ENCODE peak calls at places on chromosome 22, in ten cellular contexts. One of them, this sample, is unnamed.

GRCh38 chr22:48742556-48743343 is 1084.9 kb downstream of the BRD1 start:
- DNase-seq in thyroid gland: no peak
- DNase-seq in fibroblast of mammary gland: no peak
- DNase-seq in upper lobe of right lung: no peak
- DNase-seq in A549: no peak
- DNase-seq in AG09319: no peak
- DNase-seq in Peyer's patch: no peak
- DNase-seq in Calu3: no peak
- DNase-seq in AG04450: no peak
- DNase-seq in fibroblast of lung: no peak
- DNase-seq in this sample: no peak

GRCh38 chr22:20985720-20986119 is 3.6 kb downstream of the LZTR1 start:
- DNase-seq in thyroid gland: no peak
- DNase-seq in fibroblast of mammary gland: no peak
- DNase-seq in fibroblast of lung: no peak
- DNase-seq in AG04450: no peak
- DNase-seq in Peyer's patch: no peak
- DNase-seq in upper lobe of right lung: no peak
- DNase-seq in Calu3: no peak
- DNase-seq in A549: no peak
- DNase-seq in AG09319: no peak
- DNase-seq in this sample: no peak

GRCh38 chr22:26610072-26610958 is 7.5 kb downstream of the CRYBB1 start:
- DNase-seq in AG09319: peak
- DNase-seq in upper lobe of right lung: no peak
- DNase-seq in AG04450: peak
- DNase-seq in Peyer's patch: peak
- DNase-seq in thyroid gland: no peak
- DNase-seq in A549: no peak
- DNase-seq in fibroblast of mammary gland: peak
- DNase-seq in Calu3: no peak
- DNase-seq in fibroblast of lung: peak
- DNase-seq in this sample: peak

GRCh38 chr22:49646876-49647275 is 180.8 kb downstream of the BRD1 start:
- DNase-seq in fibroblast of mammary gland: no peak
- DNase-seq in Calu3: no peak
- DNase-seq in AG09319: no peak
- DNase-seq in AG04450: no peak
- DNase-seq in A549: no peak
- DNase-seq in fibroblast of lung: no peak
- DNase-seq in thyroid gland: no peak
- DNase-seq in upper lobe of right lung: no peak
- DNase-seq in Peyer's patch: no peak
- DNase-seq in this sample: no peak

GRCh38 chr22:41524809-41525449 is 19.3 kb downstream of the POLR3H start:
- DNase-seq in fibroblast of mammary gland: peak
- DNase-seq in fibroblast of lung: no peak
- DNase-seq in A549: no peak
- DNase-seq in upper lobe of right lung: no peak
- DNase-seq in AG04450: no peak
- DNase-seq in AG09319: no peak
- DNase-seq in Peyer's patch: peak
- DNase-seq in Calu3: no peak
- DNase-seq in thyroid gland: no peak
- DNase-seq in this sample: no peak

GRCh38 chr22:20741634-20742581 is 32.0 kb upstream of the SERPIND1 start:
- DNase-seq in AG04450: no peak
- DNase-seq in thyroid gland: peak
- DNase-seq in A549: peak
- DNase-seq in fibroblast of lung: peak
- DNase-seq in Calu3: peak
- DNase-seq in upper lobe of right lung: no peak
- DNase-seq in Peyer's patch: peak
- DNase-seq in fibroblast of mammary gland: peak
- DNase-seq in AG09319: no peak
- DNase-seq in this sample: peak

GRCh38 chr22:35703861-35704584 is 13.6 kb upstream of the APOL5 start:
- DNase-seq in A549: no peak
- DNase-seq in Calu3: no peak
- DNase-seq in fibroblast of lung: peak
- DNase-seq in fibroblast of mammary gland: peak
- DNase-seq in upper lobe of right lung: no peak
- DNase-seq in thyroid gland: peak
- DNase-seq in Peyer's patch: no peak
- DNase-seq in AG04450: no peak
- DNase-seq in AG09319: no peak
- DNase-seq in this sample: no peak

GRCh38 chr22:43851058-43851978 is 11.0 kb downstream of the SULT4A1 start:
- DNase-seq in fibroblast of mammary gland: no peak
- DNase-seq in AG09319: no peak
- DNase-seq in thyroid gland: no peak
- DNase-seq in AG04450: no peak
- DNase-seq in upper lobe of right lung: no peak
- DNase-seq in A549: no peak
- DNase-seq in Calu3: no peak
- DNase-seq in fibroblast of lung: no peak
- DNase-seq in Peyer's patch: no peak
- DNase-seq in this sample: no peak

GRCh38 chr22:44353063-44353440 is 40.3 kb upstream of the SHISAL1 start:
- DNase-seq in Calu3: no peak
- DNase-seq in fibroblast of lung: no peak
- DNase-seq in A549: no peak
- DNase-seq in AG09319: no peak
- DNase-seq in thyroid gland: no peak
- DNase-seq in upper lobe of right lung: no peak
- DNase-seq in Peyer's patch: no peak
- DNase-seq in fibroblast of mammary gland: no peak
- DNase-seq in AG04450: no peak
- DNase-seq in this sample: no peak

GRCh38 chr22:29977107-29977506 is 94.1 kb downstream of the MTMR3 start:
- DNase-seq in thyroid gland: no peak
- DNase-seq in Peyer's patch: no peak
- DNase-seq in fibroblast of mammary gland: no peak
- DNase-seq in upper lobe of right lung: no peak
- DNase-seq in A549: no peak
- DNase-seq in Calu3: no peak
- DNase-seq in fibroblast of lung: no peak
- DNase-seq in AG09319: no peak
- DNase-seq in AG04450: no peak
- DNase-seq in this sample: no peak

GRCh38 chr22:32037236-32037635 is 5.8 kb upstream of the SLC5A1 start:
- DNase-seq in upper lobe of right lung: no peak
- DNase-seq in Peyer's patch: no peak
- DNase-seq in AG04450: no peak
- DNase-seq in thyroid gland: no peak
- DNase-seq in Calu3: no peak
- DNase-seq in fibroblast of lung: no peak
- DNase-seq in A549: no peak
- DNase-seq in fibroblast of mammary gland: no peak
- DNase-seq in AG09319: no peak
- DNase-seq in this sample: no peak

DNA sequence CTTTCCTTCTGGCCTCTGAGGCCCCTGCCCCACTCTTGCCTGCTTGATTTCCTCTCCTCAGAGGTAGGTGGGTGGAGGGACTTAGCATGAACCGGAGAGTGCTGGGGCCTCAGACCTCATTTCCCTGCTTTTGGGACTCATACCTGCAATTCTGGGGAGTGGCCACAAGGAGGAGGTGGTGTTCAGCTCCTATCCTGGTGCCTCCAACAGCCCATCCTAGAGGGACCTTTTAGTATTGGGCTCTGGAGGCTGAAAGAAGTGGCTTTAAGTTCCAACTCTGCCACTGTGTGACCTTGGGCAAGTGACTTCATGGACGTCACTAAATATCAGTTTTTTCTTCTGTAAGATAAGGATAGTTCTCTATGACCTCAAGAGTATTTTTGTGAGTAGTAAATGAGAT is 98.6 kb downstream of the KIAA1671 start:
- DNase-seq in upper lobe of right lung: no peak
- DNase-seq in Peyer's patch: no peak
- DNase-seq in fibroblast of lung: no peak
- DNase-seq in AG09319: no peak
- DNase-seq in fibroblast of mammary gland: no peak
- DNase-seq in thyroid gland: no peak
- DNase-seq in A549: no peak
- DNase-seq in AG04450: no peak
- DNase-seq in Calu3: no peak
- DNase-seq in this sample: no peak
- TF ChIP-seq CTCF in upper lobe of right lung: peak
- TF ChIP-seq CTCF in Peyer's patch: peak
- TF ChIP-seq CTCF in fibroblast of lung: peak
- TF ChIP-seq CTCF in AG09319: no peak
- TF ChIP-seq CTCF in fibroblast of mammary gland: peak
- TF ChIP-seq CTCF in thyroid gland: peak
- TF ChIP-seq CTCF in A549: no peak
- TF ChIP-seq CTCF in AG04450: peak
- TF ChIP-seq CTCF in Calu3: peak
- TF ChIP-seq CTCF in this sample: peak

GRCh38 chr22:46036558-46037408 is 59.8 kb upstream of the WNT7B start:
- DNase-seq in fibroblast of mammary gland: peak
- DNase-seq in A549: peak
- DNase-seq in fibroblast of lung: peak
- DNase-seq in thyroid gland: peak
- DNase-seq in upper lobe of right lung: peak
- DNase-seq in AG04450: no peak
- DNase-seq in Peyer's patch: peak
- DNase-seq in Calu3: peak
- DNase-seq in AG09319: no peak
- DNase-seq in this sample: peak
- TF ChIP-seq CTCF in fibroblast of mammary gland: peak
- TF ChIP-seq CTCF in A549: peak
- TF ChIP-seq CTCF in fibroblast of lung: peak
- TF ChIP-seq CTCF in thyroid gland: no peak
- TF ChIP-seq CTCF in upper lobe of right lung: peak
- TF ChIP-seq CTCF in AG04450: no peak
- TF ChIP-seq CTCF in Peyer's patch: peak
- TF ChIP-seq CTCF in Calu3: peak
- TF ChIP-seq CTCF in AG09319: no peak
- TF ChIP-seq CTCF in this sample: peak

GRCh38 chr22:22558972-22559603 is at the start of gene PRAME:
- DNase-seq in thyroid gland: peak
- DNase-seq in fibroblast of lung: peak
- DNase-seq in Peyer's patch: peak
- DNase-seq in upper lobe of right lung: peak
- DNase-seq in AG04450: no peak
- DNase-seq in A549: peak
- DNase-seq in AG09319: no peak
- DNase-seq in fibroblast of mammary gland: peak
- DNase-seq in Calu3: peak
- DNase-seq in this sample: peak
- TF ChIP-seq CTCF in thyroid gland: peak
- TF ChIP-seq CTCF in fibroblast of lung: peak
- TF ChIP-seq CTCF in Peyer's patch: peak
- TF ChIP-seq CTCF in upper lobe of right lung: peak
- TF ChIP-seq CTCF in AG04450: peak
- TF ChIP-seq CTCF in A549: peak
- TF ChIP-seq CTCF in AG09319: peak
- TF ChIP-seq CTCF in fibroblast of mammary gland: peak
- TF ChIP-seq CTCF in Calu3: peak
- TF ChIP-seq CTCF in this sample: peak

DNA sequence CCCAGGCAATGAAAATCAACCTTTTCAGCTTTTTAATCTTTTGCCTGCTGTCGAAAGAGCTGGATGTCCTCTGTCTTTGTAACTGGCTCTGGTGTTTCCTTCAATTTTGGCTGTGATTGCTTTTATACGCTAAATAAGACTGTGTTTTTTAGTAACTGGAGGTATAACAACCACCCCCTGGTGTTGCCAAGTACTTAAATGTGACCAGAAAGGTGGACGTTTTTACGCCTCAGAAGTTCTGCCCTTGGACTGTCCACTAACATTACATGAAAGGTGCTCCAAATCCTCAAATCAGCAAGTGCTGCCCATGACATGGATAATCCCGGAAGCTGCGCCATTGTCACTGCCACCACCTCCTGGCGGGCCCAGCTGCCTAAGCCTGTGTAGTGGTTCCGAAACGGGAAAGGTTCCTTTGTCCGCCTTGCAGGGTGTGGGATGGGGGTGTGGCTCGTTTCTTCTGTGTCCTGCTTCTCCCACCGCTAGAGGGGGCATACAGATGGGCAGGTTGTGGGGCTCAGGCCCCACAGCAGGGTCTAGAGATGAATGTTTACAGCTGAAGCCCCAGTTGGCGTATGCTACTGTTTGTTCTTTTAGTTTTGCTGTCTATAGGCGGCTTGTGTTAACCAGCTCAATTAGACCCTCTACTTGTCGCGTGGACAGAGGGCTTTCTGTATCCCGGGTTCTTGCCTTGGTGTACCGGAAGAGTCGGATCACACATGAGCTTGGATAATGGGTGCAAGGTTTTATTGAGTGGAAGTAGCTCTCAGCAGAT is 82.2 kb upstream of the SEPTIN5 start:
- DNase-seq in fibroblast of mammary gland: peak
- DNase-seq in AG09319: no peak
- DNase-seq in Peyer's patch: no peak
- DNase-seq in AG04450: peak
- DNase-seq in upper lobe of right lung: no peak
- DNase-seq in fibroblast of lung: peak
- DNase-seq in thyroid gland: no peak
- DNase-seq in A549: peak
- DNase-seq in Calu3: peak
- DNase-seq in this sample: peak
- TF ChIP-seq CTCF in fibroblast of mammary gland: peak
- TF ChIP-seq CTCF in AG09319: peak
- TF ChIP-seq CTCF in Peyer's patch: no peak
- TF ChIP-seq CTCF in AG04450: peak
- TF ChIP-seq CTCF in upper lobe of right lung: peak
- TF ChIP-seq CTCF in fibroblast of lung: peak
- TF ChIP-seq CTCF in thyroid gland: peak
- TF ChIP-seq CTCF in A549: peak
- TF ChIP-seq CTCF in Calu3: peak
- TF ChIP-seq CTCF in this sample: no peak

This sample was measured in MCF 10A.